ENCODE peak calls at places on chromosomes 3 and 15, in ten cellular contexts. One of them, this sample, is unnamed.

GRCh38 chr15:40388941-40389823 is 6.7 kb downstream of the KNSTRN start:
- DNase-seq in substantia nigra: no peak
- DNase-seq in mammary epithelial cell: peak; percentile 53
- DNase-seq in heart right ventricle: no peak
- DNase-seq in ovary: no peak
- DNase-seq in IMR-90: no peak
- DNase-seq in psoas muscle: no peak
- DNase-seq in HCT116: no peak
- DNase-seq in MM.1S: no peak
- DNase-seq in foreskin keratinocyte: no peak
- DNase-seq in this sample: no peak

GRCh38 chr3:50503504-50503903 is at the start of gene CACNA2D2:
- DNase-seq in substantia nigra: peak; percentile 82
- DNase-seq in mammary epithelial cell: peak; percentile 14
- DNase-seq in heart right ventricle: peak; percentile 70
- DNase-seq in ovary: peak; percentile 83
- DNase-seq in IMR-90: no peak
- DNase-seq in psoas muscle: peak; percentile 84
- DNase-seq in HCT116: peak; percentile 15
- DNase-seq in MM.1S: peak; percentile 37
- DNase-seq in foreskin keratinocyte: no peak
- DNase-seq in this sample: no peak

GRCh38 chr3:45962033-45962432 is 18.8 kb downstream of the CXCR6 start:
- DNase-seq in substantia nigra: no peak
- DNase-seq in mammary epithelial cell: no peak
- DNase-seq in heart right ventricle: no peak
- DNase-seq in ovary: no peak
- DNase-seq in IMR-90: no peak
- DNase-seq in psoas muscle: no peak
- DNase-seq in HCT116: no peak
- DNase-seq in MM.1S: peak; percentile 74
- DNase-seq in foreskin keratinocyte: no peak
- DNase-seq in this sample: no peak

GRCh38 chr3:54631507-54632280 is 296.2 kb downstream of the LRTM1 start:
- DNase-seq in substantia nigra: no peak
- DNase-seq in mammary epithelial cell: no peak
- DNase-seq in heart right ventricle: no peak
- DNase-seq in ovary: no peak
- DNase-seq in IMR-90: no peak
- DNase-seq in psoas muscle: no peak
- DNase-seq in HCT116: no peak
- DNase-seq in MM.1S: no peak
- DNase-seq in foreskin keratinocyte: no peak
- DNase-seq in this sample: no peak

GRCh38 chr15:40510201-40510600 is 39.4 kb downstream of the CHST14 start:
- DNase-seq in substantia nigra: no peak
- DNase-seq in mammary epithelial cell: no peak
- DNase-seq in heart right ventricle: no peak
- DNase-seq in ovary: no peak
- DNase-seq in IMR-90: no peak
- DNase-seq in psoas muscle: no peak
- DNase-seq in HCT116: no peak
- DNase-seq in MM.1S: no peak
- DNase-seq in foreskin keratinocyte: no peak
- DNase-seq in this sample: no peak

GRCh38 chr3:48661501-48662139 is 1.1 kb downstream of the CELSR3 start:
- DNase-seq in substantia nigra: peak; percentile 70
- DNase-seq in mammary epithelial cell: peak; percentile 40
- DNase-seq in heart right ventricle: peak; percentile 72
- DNase-seq in ovary: peak; percentile 75
- DNase-seq in IMR-90: peak; percentile 41
- DNase-seq in psoas muscle: peak; percentile 82
- DNase-seq in HCT116: no peak
- DNase-seq in MM.1S: peak; percentile 56
- DNase-seq in foreskin keratinocyte: peak; percentile 36
- DNase-seq in this sample: no peak

GRCh38 chr3:128316456-128316855 is 150.2 kb downstream of the DNAJB8 start:
- DNase-seq in substantia nigra: no peak
- DNase-seq in mammary epithelial cell: no peak
- DNase-seq in heart right ventricle: no peak
- DNase-seq in ovary: peak; percentile 69
- DNase-seq in IMR-90: no peak
- DNase-seq in psoas muscle: no peak
- DNase-seq in HCT116: no peak
- DNase-seq in MM.1S: no peak
- DNase-seq in foreskin keratinocyte: no peak
- DNase-seq in this sample: no peak

GRCh38 chr3:187782008-187782407 is 36.7 kb upstream of the BCL6 start:
- DNase-seq in substantia nigra: no peak
- DNase-seq in mammary epithelial cell: no peak
- DNase-seq in heart right ventricle: no peak
- DNase-seq in ovary: no peak
- DNase-seq in IMR-90: no peak
- DNase-seq in psoas muscle: no peak
- DNase-seq in HCT116: no peak
- DNase-seq in MM.1S: no peak
- DNase-seq in foreskin keratinocyte: no peak
- DNase-seq in this sample: no peak

GRCh38 chr15:21260966-21261395 is 179.3 kb downstream of the POTEB3 start:
- DNase-seq in substantia nigra: no peak
- DNase-seq in mammary epithelial cell: no peak
- DNase-seq in heart right ventricle: peak; percentile 14
- DNase-seq in ovary: peak; percentile 13
- DNase-seq in IMR-90: no peak
- DNase-seq in psoas muscle: peak; percentile 48
- DNase-seq in HCT116: no peak
- DNase-seq in MM.1S: no peak
- DNase-seq in foreskin keratinocyte: no peak
- DNase-seq in this sample: no peak

GRCh38 chr3:87900061-87900460 is 158.7 kb downstream of the CGGBP1 start:
- DNase-seq in substantia nigra: no peak
- DNase-seq in mammary epithelial cell: no peak
- DNase-seq in heart right ventricle: no peak
- DNase-seq in ovary: no peak
- DNase-seq in IMR-90: no peak
- DNase-seq in psoas muscle: no peak
- DNase-seq in HCT116: no peak
- DNase-seq in MM.1S: no peak
- DNase-seq in foreskin keratinocyte: no peak
- DNase-seq in this sample: no peak

GRCh38 chr15:48681274-48681840 is 35.8 kb upstream of the FBN1 start:
- DNase-seq in substantia nigra: no peak
- DNase-seq in mammary epithelial cell: peak; percentile 50
- DNase-seq in heart right ventricle: no peak
- DNase-seq in ovary: no peak
- DNase-seq in IMR-90: peak; percentile 80
- DNase-seq in psoas muscle: no peak
- DNase-seq in HCT116: no peak
- DNase-seq in MM.1S: no peak
- DNase-seq in foreskin keratinocyte: peak; percentile 78
- DNase-seq in this sample: no peak

DNA sequence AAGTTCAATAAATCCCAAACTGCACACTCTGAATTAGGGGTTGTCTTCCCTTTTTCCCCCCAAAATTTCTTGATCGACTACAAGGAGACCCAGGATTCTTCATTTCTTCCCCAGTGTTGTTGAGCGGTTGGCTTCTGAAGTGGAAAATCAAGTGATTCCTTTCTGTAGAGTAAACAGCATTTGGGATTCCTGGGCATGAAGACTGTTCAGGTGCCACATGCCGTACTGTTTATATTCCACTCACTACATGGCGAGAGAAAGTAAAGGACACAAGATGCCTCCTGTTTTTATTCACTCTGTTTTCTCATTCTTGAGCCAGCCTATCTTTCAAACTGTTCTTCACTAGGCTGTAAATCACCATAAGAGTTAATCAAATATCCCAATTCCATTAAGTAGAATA is 12.6 kb downstream of the FSTL1 start:
- DNase-seq in substantia nigra: no peak
- DNase-seq in mammary epithelial cell: no peak
- DNase-seq in heart right ventricle: no peak
- DNase-seq in ovary: no peak
- DNase-seq in IMR-90: no peak
- DNase-seq in psoas muscle: no peak
- DNase-seq in HCT116: no peak
- DNase-seq in MM.1S: no peak
- DNase-seq in foreskin keratinocyte: no peak
- DNase-seq in this sample: no peak
- H3K27ac ChIP-seq in substantia nigra: no peak overlapping the region
- H3K27ac ChIP-seq in mammary epithelial cell: no peak overlapping the region
- H3K27ac ChIP-seq in heart right ventricle: peak overlapping the region; percentile 67
- H3K27ac ChIP-seq in ovary: peak overlapping the region; percentile 29
- H3K27ac ChIP-seq in IMR-90: peak overlapping the region; percentile 13
- H3K27ac ChIP-seq in psoas muscle: no peak overlapping the region
- H3K27ac ChIP-seq in HCT116: no peak overlapping the region
- H3K27ac ChIP-seq in MM.1S: no peak overlapping the region
- H3K27ac ChIP-seq in foreskin keratinocyte: no peak overlapping the region
- H3K27ac ChIP-seq in this sample: peak overlapping the region; percentile 70

GRCh38 chr15:89963301-89964288 is 37.5 kb upstream of the ZNF710 start:
- DNase-seq in substantia nigra: peak; percentile 43
- DNase-seq in mammary epithelial cell: no peak
- DNase-seq in heart right ventricle: no peak
- DNase-seq in ovary: no peak
- DNase-seq in IMR-90: no peak
- DNase-seq in psoas muscle: no peak
- DNase-seq in HCT116: no peak
- DNase-seq in MM.1S: no peak
- DNase-seq in foreskin keratinocyte: no peak
- DNase-seq in this sample: no peak

GRCh38 chr15:89954541-89954940 is 41.8 kb upstream of the ARPIN start:
- DNase-seq in substantia nigra: no peak
- DNase-seq in mammary epithelial cell: no peak
- DNase-seq in heart right ventricle: no peak
- DNase-seq in ovary: no peak
- DNase-seq in IMR-90: no peak
- DNase-seq in psoas muscle: no peak
- DNase-seq in HCT116: no peak
- DNase-seq in MM.1S: no peak
- DNase-seq in foreskin keratinocyte: no peak
- DNase-seq in this sample: no peak

DNA sequence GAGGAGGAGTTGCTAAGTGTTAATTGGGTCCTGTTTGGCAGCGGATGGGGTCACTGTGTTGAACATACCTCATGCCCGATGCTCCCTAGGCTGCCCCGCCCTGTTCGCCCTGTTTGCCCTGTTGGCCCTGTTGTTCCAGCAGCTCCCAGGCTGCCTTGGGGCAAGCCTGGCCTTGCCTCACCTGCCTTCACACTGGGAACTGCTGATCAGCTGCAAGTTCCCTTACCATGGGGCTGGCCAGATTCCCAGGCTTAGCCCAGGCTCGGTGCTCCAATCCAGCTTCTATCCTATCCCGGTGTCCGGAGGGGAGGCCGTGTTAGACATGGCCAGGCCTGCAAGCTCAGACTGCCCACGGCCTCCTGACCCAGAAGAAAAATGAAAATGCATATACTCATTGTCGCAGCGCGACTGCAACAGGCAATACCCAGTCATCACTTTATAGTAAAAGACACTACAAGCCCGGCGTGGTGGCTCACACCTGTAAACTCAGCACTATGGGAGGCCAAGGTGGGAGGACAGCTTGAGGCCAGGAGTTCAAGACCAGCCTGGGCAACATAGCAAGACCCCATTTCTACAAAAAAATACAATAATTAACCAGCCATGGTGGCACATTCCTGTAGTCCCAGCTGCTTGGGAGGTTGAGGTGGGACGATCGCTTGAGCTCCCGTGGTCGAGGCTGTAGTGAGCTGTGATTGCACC is 42.9 kb upstream of the ZNF710 start:
- DNase-seq in substantia nigra: no peak
- DNase-seq in mammary epithelial cell: peak; percentile 75
- DNase-seq in heart right ventricle: no peak
- DNase-seq in ovary: peak; percentile 19
- DNase-seq in IMR-90: no peak
- DNase-seq in psoas muscle: no peak
- DNase-seq in HCT116: no peak
- DNase-seq in MM.1S: no peak
- DNase-seq in foreskin keratinocyte: peak; percentile 69
- DNase-seq in this sample: peak; percentile 69
- H3K27ac ChIP-seq in substantia nigra: no peak overlapping the region
- H3K27ac ChIP-seq in mammary epithelial cell: no peak overlapping the region
- H3K27ac ChIP-seq in heart right ventricle: no peak overlapping the region
- H3K27ac ChIP-seq in ovary: no peak overlapping the region
- H3K27ac ChIP-seq in IMR-90: no peak overlapping the region
- H3K27ac ChIP-seq in psoas muscle: no peak overlapping the region
- H3K27ac ChIP-seq in HCT116: no peak overlapping the region
- H3K27ac ChIP-seq in MM.1S: no peak overlapping the region
- H3K27ac ChIP-seq in foreskin keratinocyte: no peak overlapping the region
- H3K27ac ChIP-seq in this sample: peak overlapping the region; percentile 53

GRCh38 chr15:50435772-50436171 is 11.6 kb downstream of the USP8 start:
- DNase-seq in substantia nigra: no peak
- DNase-seq in mammary epithelial cell: no peak
- DNase-seq in heart right ventricle: no peak
- DNase-seq in ovary: no peak
- DNase-seq in IMR-90: no peak
- DNase-seq in psoas muscle: no peak
- DNase-seq in HCT116: no peak
- DNase-seq in MM.1S: no peak
- DNase-seq in foreskin keratinocyte: no peak
- DNase-seq in this sample: no peak
- H3K27ac ChIP-seq in substantia nigra: no peak overlapping the region
- H3K27ac ChIP-seq in mammary epithelial cell: no peak overlapping the region
- H3K27ac ChIP-seq in heart right ventricle: no peak overlapping the region
- H3K27ac ChIP-seq in ovary: no peak overlapping the region
- H3K27ac ChIP-seq in IMR-90: no peak overlapping the region
- H3K27ac ChIP-seq in psoas muscle: no peak overlapping the region
- H3K27ac ChIP-seq in HCT116: no peak overlapping the region
- H3K27ac ChIP-seq in MM.1S: no peak overlapping the region
- H3K27ac ChIP-seq in foreskin keratinocyte: no peak overlapping the region
- H3K27ac ChIP-seq in this sample: no peak overlapping the region

GRCh38 chr15:56765252-56765651 is 31.9 kb upstream of the ZNF280D start:
- DNase-seq in substantia nigra: no peak
- DNase-seq in mammary epithelial cell: peak; percentile 26
- DNase-seq in heart right ventricle: no peak
- DNase-seq in ovary: no peak
- DNase-seq in IMR-90: peak; percentile 80
- DNase-seq in psoas muscle: no peak
- DNase-seq in HCT116: no peak
- DNase-seq in MM.1S: peak; percentile 21
- DNase-seq in foreskin keratinocyte: peak; percentile 2
- DNase-seq in this sample: no peak
- H3K27ac ChIP-seq in substantia nigra: no peak overlapping the region
- H3K27ac ChIP-seq in mammary epithelial cell: no peak overlapping the region
- H3K27ac ChIP-seq in heart right ventricle: no peak overlapping the region
- H3K27ac ChIP-seq in ovary: no peak overlapping the region
- H3K27ac ChIP-seq in IMR-90: no peak overlapping the region
- H3K27ac ChIP-seq in psoas muscle: no peak overlapping the region
- H3K27ac ChIP-seq in HCT116: no peak overlapping the region
- H3K27ac ChIP-seq in MM.1S: peak overlapping the region; percentile 0
- H3K27ac ChIP-seq in foreskin keratinocyte: no peak overlapping the region
- H3K27ac ChIP-seq in this sample: no peak overlapping the region

This sample was measured in epithelial cell of prostate.